ENCODE peak calls at places on chromosomes 7 and 10, in eight cellular contexts. S is A549; Q is cardiac muscle cell; U is tibial nerve; B is stimulated activated naive CD8-positive, alpha-beta T cell treated with anti-CD3 and anti-CD28 coated beads, Interleukin-15, Interleukin-2, amounts not matched to agents 100 U/mL and 50 U/mL, for 24 hours; W is Karpas-422; V is AG08396; E is fibroblast of the conjunctiva. M is an unnamed sample.

GRCh38 chr10:122374859-122375721 is 582 bp downstream of the PLEKHA1 start:
- DNase-seq in S (peak), Q (peak), U (peak), B (peak), W (no peak), V (peak), E (no peak), M (peak)

GRCh38 chr7:31785081-31785480 is 98.1 kb downstream of the PPP1R17 start:
- DNase-seq in S (no peak), Q (no peak), U (no peak), B (no peak), W (no peak), V (no peak), E (no peak), M (no peak)

GRCh38 chr7:40369641-40370277 is 235.0 kb downstream of the SUGCT start:
- DNase-seq in S (no peak), Q (no peak), U (no peak), B (no peak), W (no peak), V (no peak), E (no peak), M (no peak)

GRCh38 chr10:12540341-12540781 is 191.0 kb downstream of the CAMK1D start:
- DNase-seq in S (no peak), Q (no peak), U (no peak), B (no peak), W (no peak), V (no peak), E (no peak), M (no peak)

GRCh38 chr7:87567052-87567451 is 33.6 kb downstream of the ABCB1 start:
- DNase-seq in S (no peak), Q (no peak), U (no peak), B (no peak), W (no peak), V (no peak), E (no peak), M (no peak)

GRCh38 chr7:146076344-146076743 is 40.3 kb upstream of the CNTNAP2 start:
- DNase-seq in S (no peak), Q (no peak), U (no peak), B (no peak), W (no peak), V (no peak), E (no peak), M (no peak)

GRCh38 chr10:62136931-62137330 is 131.7 kb downstream of the RTKN2 start:
- DNase-seq in S (no peak), Q (no peak), U (no peak), B (no peak), W (no peak), V (no peak), E (no peak), M (no peak)

GRCh38 chr10:3192856-3193635 is 20.5 kb upstream of the PITRM1 start:
- DNase-seq in S (peak), Q (peak), U (peak), B (peak), W (peak), V (peak), E (peak), M (peak)

GRCh38 chr7:88037050-88037449 is 103.0 kb downstream of the ADAM22 start:
- DNase-seq in S (no peak), Q (no peak), U (no peak), B (no peak), W (no peak), V (no peak), E (no peak), M (no peak)

GRCh38 chr7:2051708-2052656 is 180.8 kb downstream of the MAD1L1 start:
- DNase-seq in S (no peak), Q (no peak), U (no peak), B (no peak), W (no peak), V (no peak), E (no peak), M (no peak)